ENCODE peak calls at places on chromosome 1, in nine cellular contexts. One of them, this sample, is unnamed.

GRCh38 chr1:206435450-206435849 is 34.8 kb upstream of the IKBKE start:
- DNase-seq in body of pancreas: no peak
- DNase-seq in NCI-H1436 treated with DMSO at 0.1 percent for 48 hours: no peak
- DNase-seq in stimulated activated CD4-positive, alpha-beta T cell treated with anti-CD3 and anti-CD28 coated beads, TNF-alpha, amount 100 ng/mL, for 48 hours: no peak
- DNase-seq in activated T-helper 1 cell treated with anti-CD3 and anti-CD28 coated beads, Interleukin-12 subunit alpha, Interleukin-12 subunit beta, Interleukin-2, Interleukin-4 antibody, amounts not matched to agents 30 ng/mL and 10 ng/mL and 1 ng/mL, durations not matched to agents 14 hours and 24 hours and 36 hours: no peak
- DNase-seq in GM13976: no peak
- DNase-seq in kidney: no peak
- DNase-seq in NCI-H446: no peak
- DNase-seq in hippocampal formation: no peak
- DNase-seq in this sample: no peak

GRCh38 chr1:93447481-93448291 is at the start of gene FNBP1L:
- DNase-seq in NCI-H446: peak
- DNase-seq in body of pancreas: peak
- DNase-seq in stimulated activated CD4-positive, alpha-beta T cell treated with anti-CD3 and anti-CD28 coated beads, TNF-alpha, amount 100 ng/mL, for 48 hours: peak
- DNase-seq in kidney: peak
- DNase-seq in activated T-helper 1 cell treated with anti-CD3 and anti-CD28 coated beads, Interleukin-12 subunit alpha, Interleukin-12 subunit beta, Interleukin-2, Interleukin-4 antibody, amounts not matched to agents 30 ng/mL and 10 ng/mL and 1 ng/mL, durations not matched to agents 14 hours and 24 hours and 36 hours: no peak
- DNase-seq in NCI-H1436 treated with DMSO at 0.1 percent for 48 hours: no peak
- DNase-seq in GM13976: peak
- DNase-seq in hippocampal formation: peak
- DNase-seq in this sample: peak

GRCh38 chr1:9892563-9893528 is 17.2 kb downstream of the CTNNBIP1 start:
- DNase-seq in NCI-H446: no peak
- DNase-seq in body of pancreas: peak
- DNase-seq in hippocampal formation: no peak
- DNase-seq in stimulated activated CD4-positive, alpha-beta T cell treated with anti-CD3 and anti-CD28 coated beads, TNF-alpha, amount 100 ng/mL, for 48 hours: no peak
- DNase-seq in kidney: peak
- DNase-seq in activated T-helper 1 cell treated with anti-CD3 and anti-CD28 coated beads, Interleukin-12 subunit alpha, Interleukin-12 subunit beta, Interleukin-2, Interleukin-4 antibody, amounts not matched to agents 30 ng/mL and 10 ng/mL and 1 ng/mL, durations not matched to agents 14 hours and 24 hours and 36 hours: no peak
- DNase-seq in GM13976: no peak
- DNase-seq in NCI-H1436 treated with DMSO at 0.1 percent for 48 hours: no peak
- DNase-seq in this sample: no peak

GRCh38 chr1:240803151-240803550 is 191.2 kb upstream of the GREM2 start:
- DNase-seq in NCI-H446: no peak
- DNase-seq in stimulated activated CD4-positive, alpha-beta T cell treated with anti-CD3 and anti-CD28 coated beads, TNF-alpha, amount 100 ng/mL, for 48 hours: no peak
- DNase-seq in hippocampal formation: no peak
- DNase-seq in activated T-helper 1 cell treated with anti-CD3 and anti-CD28 coated beads, Interleukin-12 subunit alpha, Interleukin-12 subunit beta, Interleukin-2, Interleukin-4 antibody, amounts not matched to agents 30 ng/mL and 10 ng/mL and 1 ng/mL, durations not matched to agents 14 hours and 24 hours and 36 hours: no peak
- DNase-seq in kidney: no peak
- DNase-seq in GM13976: no peak
- DNase-seq in body of pancreas: no peak
- DNase-seq in NCI-H1436 treated with DMSO at 0.1 percent for 48 hours: no peak
- DNase-seq in this sample: peak

GRCh38 chr1:163361123-163361934 is 39.6 kb downstream of the NUF2 start:
- DNase-seq in kidney: no peak
- DNase-seq in stimulated activated CD4-positive, alpha-beta T cell treated with anti-CD3 and anti-CD28 coated beads, TNF-alpha, amount 100 ng/mL, for 48 hours: no peak
- DNase-seq in NCI-H1436 treated with DMSO at 0.1 percent for 48 hours: no peak
- DNase-seq in GM13976: no peak
- DNase-seq in activated T-helper 1 cell treated with anti-CD3 and anti-CD28 coated beads, Interleukin-12 subunit alpha, Interleukin-12 subunit beta, Interleukin-2, Interleukin-4 antibody, amounts not matched to agents 30 ng/mL and 10 ng/mL and 1 ng/mL, durations not matched to agents 14 hours and 24 hours and 36 hours: no peak
- DNase-seq in NCI-H446: peak
- DNase-seq in body of pancreas: no peak
- DNase-seq in hippocampal formation: peak
- DNase-seq in this sample: no peak

GRCh38 chr1:64469977-64470669 is at the start of gene CACHD1:
- DNase-seq in GM13976: peak
- DNase-seq in kidney: peak
- DNase-seq in body of pancreas: peak
- DNase-seq in NCI-H1436 treated with DMSO at 0.1 percent for 48 hours: peak
- DNase-seq in hippocampal formation: peak
- DNase-seq in NCI-H446: peak
- DNase-seq in activated T-helper 1 cell treated with anti-CD3 and anti-CD28 coated beads, Interleukin-12 subunit alpha, Interleukin-12 subunit beta, Interleukin-2, Interleukin-4 antibody, amounts not matched to agents 30 ng/mL and 10 ng/mL and 1 ng/mL, durations not matched to agents 14 hours and 24 hours and 36 hours: peak
- DNase-seq in stimulated activated CD4-positive, alpha-beta T cell treated with anti-CD3 and anti-CD28 coated beads, TNF-alpha, amount 100 ng/mL, for 48 hours: peak
- DNase-seq in this sample: peak

GRCh38 chr1:41394918-41395598 is 33.8 kb downstream of the FOXO6 start:
- DNase-seq in NCI-H1436 treated with DMSO at 0.1 percent for 48 hours: peak
- DNase-seq in body of pancreas: no peak
- DNase-seq in kidney: no peak
- DNase-seq in GM13976: no peak
- DNase-seq in NCI-H446: peak
- DNase-seq in activated T-helper 1 cell treated with anti-CD3 and anti-CD28 coated beads, Interleukin-12 subunit alpha, Interleukin-12 subunit beta, Interleukin-2, Interleukin-4 antibody, amounts not matched to agents 30 ng/mL and 10 ng/mL and 1 ng/mL, durations not matched to agents 14 hours and 24 hours and 36 hours: no peak
- DNase-seq in stimulated activated CD4-positive, alpha-beta T cell treated with anti-CD3 and anti-CD28 coated beads, TNF-alpha, amount 100 ng/mL, for 48 hours: no peak
- DNase-seq in hippocampal formation: peak
- DNase-seq in this sample: no peak

GRCh38 chr1:231611111-231611510 is 15.5 kb upstream of the DISC1 start:
- DNase-seq in body of pancreas: no peak
- DNase-seq in kidney: no peak
- DNase-seq in GM13976: no peak
- DNase-seq in hippocampal formation: no peak
- DNase-seq in NCI-H1436 treated with DMSO at 0.1 percent for 48 hours: no peak
- DNase-seq in stimulated activated CD4-positive, alpha-beta T cell treated with anti-CD3 and anti-CD28 coated beads, TNF-alpha, amount 100 ng/mL, for 48 hours: no peak
- DNase-seq in NCI-H446: no peak
- DNase-seq in activated T-helper 1 cell treated with anti-CD3 and anti-CD28 coated beads, Interleukin-12 subunit alpha, Interleukin-12 subunit beta, Interleukin-2, Interleukin-4 antibody, amounts not matched to agents 30 ng/mL and 10 ng/mL and 1 ng/mL, durations not matched to agents 14 hours and 24 hours and 36 hours: no peak
- DNase-seq in this sample: no peak